ENCODE peak calls at places on chromosomes 7 and 10, in ten cellular contexts. I, W, F, E, T, O, X, G, Z and B are unnamed samples.

GRCh38 chr10:28586176-28586575 is 53.3 kb downstream of the WAC start:
- DNase-seq in E (no peak), T (no peak), W (no peak), Z (no peak), F (no peak), O (no peak), G (no peak), X (no peak), I (no peak), B (no peak)

GRCh38 chr10:3782456-3783312 is 2.3 kb downstream of the KLF6 start:
- DNase-seq in T (peak), F (no peak), G (no peak), I (peak), W (peak), O (peak), Z (no peak), X (peak), E (peak), B (peak)

GRCh38 chr10:123203393-123204126 is 49.4 kb downstream of the BUB3 start:
- DNase-seq in O (no peak), E (no peak), X (no peak), I (no peak), W (no peak), Z (no peak), T (no peak), G (no peak), F (no peak), B (no peak)

GRCh38 chr7:102875700-102876192 is 37.1 kb upstream of the LRRC17 start:
- DNase-seq in O (peak), X (no peak), W (peak), F (no peak), I (peak), Z (no peak), E (no peak), G (no peak), T (no peak), B (no peak)

GRCh38 chr10:60384708-60385398 is 4.8 kb downstream of the ANK3 start:
- DNase-seq in X (no peak), I (peak), W (peak), G (no peak), E (no peak), F (no peak), T (no peak), O (peak), Z (no peak), B (no peak)

GRCh38 chr7:34354906-34355305 is 303.1 kb upstream of the NPSR1 start:
- DNase-seq in O (peak), X (no peak), E (no peak), W (peak), F (no peak), T (no peak), Z (no peak), I (no peak), G (no peak), B (no peak)

GRCh38 chr10:128211064-128211504 is 84.9 kb upstream of the MKI67 start:
- DNase-seq in E (no peak), W (no peak), T (no peak), X (no peak), I (no peak), F (no peak), O (no peak), Z (peak), G (no peak), B (no peak)

GRCh38 chr7:103727982-103728610 is 261.4 kb downstream of the RELN start:
- DNase-seq in E (no peak), G (no peak), I (no peak), F (no peak), W (no peak), Z (no peak), X (no peak), O (no peak), T (no peak), B (no peak)

GRCh38 chr10:43229208-43230061 is 37.4 kb downstream of the RASGEF1A start:
- DNase-seq in X (no peak), I (no peak), E (peak), T (peak), O (no peak), W (no peak), Z (peak), G (peak), F (no peak), B (peak)

GRCh38 chr7:154183946-154184345 is 131.7 kb downstream of the DPP6 start:
- DNase-seq in G (no peak), X (no peak), W (no peak), T (no peak), F (no peak), E (no peak), Z (no peak), I (no peak), O (no peak), B (no peak)

GRCh38 chr10:124389613-124390361 is 28.9 kb downstream of the OAT start:
- DNase-seq in I (no peak), G (no peak), F (no peak), E (no peak), X (no peak), W (no peak), O (no peak), T (no peak), Z (no peak), B (no peak)

GRCh38 chr10:110391541-110391940 is 86.8 kb upstream of the SMNDC1 start:
- DNase-seq in T (no peak), F (no peak), I (no peak), W (no peak), O (no peak), X (no peak), G (no peak), Z (no peak), E (no peak), B (no peak)

GRCh38 chr7:130417215-130417614 is 23.6 kb downstream of the CEP41 start:
- DNase-seq in E (no peak), I (no peak), G (no peak), Z (no peak), O (no peak), X (peak), F (no peak), W (no peak), T (no peak), B (peak)

GRCh38 chr10:94205370-94205930 is 157.3 kb downstream of the NOC3L start:
- DNase-seq in F (no peak), X (no peak), W (no peak), G (no peak), Z (no peak), T (no peak), E (no peak), I (no peak), O (no peak), B (no peak)

GRCh38 chr7:43124388-43124787 is 11.9 kb downstream of the HECW1 start:
- DNase-seq in E (no peak), G (no peak), O (no peak), I (no peak), Z (no peak), T (no peak), F (no peak), W (no peak), X (no peak), B (no peak)

GRCh38 chr10:61836888-61837747 is 64.4 kb upstream of the ARID5B start:
- DNase-seq in X (no peak), E (peak), I (peak), W (peak), O (no peak), T (no peak), G (no peak), Z (no peak), F (no peak), B (no peak)

GRCh38 chr10:133276435-133277201 is at the start of gene ADAM8:
- DNase-seq in Z (no peak), O (no peak), G (no peak), T (peak), W (no peak), X (no peak), E (no peak), F (no peak), I (no peak), B (peak)

GRCh38 chr7:100839361-100839760 is 12.0 kb upstream of the EPHB4 start:
- DNase-seq in Z (no peak), I (no peak), X (no peak), E (no peak), G (no peak), O (no peak), W (no peak), T (no peak), F (no peak), B (no peak)

GRCh38 chr10:35462491-35462934 is 126.2 kb downstream of the CCNY start:
- DNase-seq in F (no peak), T (no peak), Z (no peak), E (no peak), X (no peak), I (no peak), G (peak), W (no peak), O (no peak), B (no peak)

GRCh38 chr10:52115823-52116222 is 198.3 kb upstream of the DKK1 start:
- DNase-seq in Z (no peak), O (no peak), X (no peak), E (no peak), G (no peak), T (no peak), W (peak), I (no peak), F (no peak), B (no peak)

GRCh38 chr7:128404826-128405344 is 4.9 kb downstream of the IMPDH1 start:
- DNase-seq in F (no peak), G (no peak), Z (no peak), T (no peak), X (no peak), E (no peak), W (peak), I (peak), O (no peak), B (no peak)